ENCODE peak calls at places on chromosomes 16 and 17, in four cellular contexts. A is endothelial cell; I is activated naive CD8-positive, alpha-beta T cell treated with anti-CD3 and anti-CD28 coated beads, Interleukin-2, amount 50 U/mL, for 24 hours; S is activated T-helper 1 cell treated with Interleukin-2 at 50 U/mL for 16 hours. B is an unnamed sample.

GRCh38 chr16:77435240-77435819 is 496 bp upstream of the ADAMTS18 start:
- DNase-seq in A (peak), I (no peak), S (no peak), B (no peak)

GRCh38 chr17:67800495-67800928 is 24.8 kb upstream of the BPTF start:
- DNase-seq in A (peak), I (peak), S (no peak), B (peak)

GRCh38 chr17:5237541-5238016 is 2.9 kb upstream of the SCIMP start:
- DNase-seq in A (peak), I (peak), S (no peak), B (peak)

GRCh38 chr17:72297326-72298115 is 176.7 kb downstream of the SOX9 start:
- DNase-seq in A (no peak), I (no peak), S (no peak), B (no peak)

GRCh38 chr17:10620823-10621222 is 36.3 kb downstream of the MYH3 start:
- DNase-seq in A (no peak), I (no peak), S (no peak), B (no peak)

GRCh38 chr16:11072420-11073153 is 128.2 kb downstream of the CLEC16A start:
- DNase-seq in A (no peak), I (no peak), S (no peak), B (no peak)

GRCh38 chr16:64440005-64440404 is 681.9 kb downstream of the CDH11 start:
- DNase-seq in A (no peak), I (no peak), S (no peak), B (no peak)

GRCh38 chr16:12896562-12896961 is 4.8 kb upstream of the SHISA9 start:
- DNase-seq in A (peak), I (no peak), S (no peak), B (no peak)

GRCh38 chr16:790086-790485 is 1.7 kb downstream of the CHTF18 start:
- DNase-seq in A (no peak), I (no peak), S (no peak), B (no peak)

B was measured in NT2/D1.